ENCODE peak calls at places on chromosomes 3 and 15, in eight cellular contexts. L is thoracic aorta; S is cardiac muscle cell; Y is AG04450; P is psoas muscle; T is CD4-positive, alpha-beta T cell; E is heart right ventricle; R is upper lobe of right lung. I is an unnamed sample.

GRCh38 chr15:101773496-101774100 is 29.7 kb upstream of the OR4F6 start:
- DNase-seq in L (no peak), S (peak), Y (no peak), P (no peak), T (no peak), E (no peak), R (no peak), I (no peak)

GRCh38 chr3:50220109-50220508 is 15.0 kb downstream of the SLC38A3 start:
- DNase-seq in L (no peak), S (no peak), Y (no peak), P (no peak), T (no peak), E (no peak), R (no peak), I (no peak)

GRCh38 chr3:61848885-61849284 is 287.5 kb downstream of the PTPRG start:
- DNase-seq in L (no peak), S (no peak), Y (no peak), P (no peak), T (no peak), E (peak), R (no peak), I (no peak)

GRCh38 chr15:99423186-99424130 is 142.3 kb upstream of the MEF2A start:
- DNase-seq in L (no peak), S (no peak), Y (no peak), P (no peak), T (no peak), E (no peak), R (peak), I (no peak)

GRCh38 chr15:23472678-23473077 is 25.6 kb upstream of the GOLGA6L2 start:
- DNase-seq in L (no peak), S (no peak), Y (no peak), P (no peak), T (no peak), E (no peak), R (no peak), I (no peak)

GRCh38 chr3:19799115-19799514 is 134.9 kb downstream of the EFHB start:
- DNase-seq in L (no peak), S (no peak), Y (no peak), P (no peak), T (no peak), E (no peak), R (no peak), I (no peak)

GRCh38 chr15:55230051-55230670 is 33.4 kb upstream of the RSL24D1 start:
- DNase-seq in L (no peak), S (no peak), Y (no peak), P (no peak), T (no peak), E (no peak), R (no peak), I (no peak)

GRCh38 chr3:177960014-177960413 is 576.2 kb upstream of the KCNMB2 start:
- DNase-seq in L (no peak), S (no peak), Y (no peak), P (no peak), T (no peak), E (peak), R (no peak), I (no peak)

GRCh38 chr3:17810759-17811158 is 68.3 kb upstream of the TBC1D5 start:
- DNase-seq in L (no peak), S (no peak), Y (no peak), P (no peak), T (no peak), E (no peak), R (no peak), I (no peak)

GRCh38 chr3:141336672-141337522 is 31.4 kb upstream of the ZBTB38 start:
- DNase-seq in L (no peak), S (no peak), Y (no peak), P (no peak), T (no peak), E (no peak), R (no peak), I (no peak)

GRCh38 chr3:147373301-147373700 is 33.0 kb downstream of the ZIC4 start:
- DNase-seq in L (no peak), S (no peak), Y (no peak), P (no peak), T (no peak), E (no peak), R (no peak), I (no peak)

GRCh38 chr3:102038477-102039142 is 189.3 kb downstream of the NFKBIZ start:
- DNase-seq in L (no peak), S (no peak), Y (no peak), P (no peak), T (no peak), E (no peak), R (no peak), I (no peak)

GRCh38 chr3:110296885-110297284 is 774.7 kb upstream of the NECTIN3 start:
- DNase-seq in L (no peak), S (no peak), Y (no peak), P (no peak), T (no peak), E (no peak), R (no peak), I (no peak)

GRCh38 chr15:28899061-28899738 is 13.4 kb downstream of the APBA2 start:
- DNase-seq in L (no peak), S (no peak), Y (no peak), P (no peak), T (no peak), E (no peak), R (peak), I (no peak)

GRCh38 chr3:127722104-127722784 is 49.5 kb downstream of the ABTB1 start:
- DNase-seq in L (no peak), S (no peak), Y (no peak), P (no peak), T (no peak), E (no peak), R (no peak), I (no peak)

GRCh38 chr3:51340311-51340829 is 44.7 kb upstream of the MANF start:
- DNase-seq in L (no peak), S (no peak), Y (peak), P (peak), T (no peak), E (no peak), R (no peak), I (no peak)

GRCh38 chr3:14634763-14635400 is 16.7 kb upstream of the CCDC174 start:
- DNase-seq in L (no peak), S (no peak), Y (no peak), P (no peak), T (no peak), E (no peak), R (no peak), I (no peak)

GRCh38 chr15:99322643-99323405 is 71.5 kb downstream of the LRRC28 start:
- DNase-seq in L (no peak), S (no peak), Y (no peak), P (no peak), T (no peak), E (no peak), R (no peak), I (no peak)

GRCh38 chr15:100016632-100017031 is 283.4 kb upstream of the LYSMD4 start:
- DNase-seq in L (no peak), S (no peak), Y (no peak), P (no peak), T (no peak), E (no peak), R (no peak), I (no peak)

GRCh38 chr3:94249491-94250079 is 186.7 kb downstream of the NSUN3 start:
- DNase-seq in L (no peak), S (peak), Y (peak), P (peak), T (peak), E (peak), R (peak), I (no peak)

GRCh38 chr3:151283907-151284461 is 5.6 kb upstream of the P2RY14 start:
- DNase-seq in L (no peak), S (no peak), Y (peak), P (no peak), T (no peak), E (peak), R (no peak), I (no peak)

GRCh38 chr3:8712045-8712870 is 21.3 kb upstream of the CAV3 start:
- DNase-seq in L (no peak), S (no peak), Y (no peak), P (no peak), T (no peak), E (no peak), R (no peak), I (no peak)

GRCh38 chr3:100465871-100466777 is 26.3 kb upstream of the TMEM45A start:
- DNase-seq in L (no peak), S (no peak), Y (no peak), P (no peak), T (no peak), E (no peak), R (no peak), I (no peak)

GRCh38 chr3:100560426-100560825 is 49.0 kb upstream of the ADGRG7 start:
- DNase-seq in L (no peak), S (no peak), Y (no peak), P (no peak), T (no peak), E (no peak), R (no peak), I (no peak)

GRCh38 chr3:197485143-197485542 is 70.6 kb downstream of the BDH1 start:
- DNase-seq in L (no peak), S (no peak), Y (no peak), P (no peak), T (no peak), E (no peak), R (no peak), I (no peak)

GRCh38 chr3:33194303-33194702 is 24.3 kb downstream of the SUSD5 start:
- DNase-seq in L (no peak), S (no peak), Y (no peak), P (no peak), T (no peak), E (no peak), R (no peak), I (no peak)

GRCh38 chr15:101127503-101128076 is 124.3 kb downstream of the CHSY1 start:
- DNase-seq in L (peak), S (no peak), Y (peak), P (peak), T (peak), E (peak), R (no peak), I (peak)

GRCh38 chr3:15330031-15330596 is 2.3 kb downstream of the SH3BP5 start:
- DNase-seq in L (peak), S (no peak), Y (no peak), P (peak), T (no peak), E (peak), R (no peak), I (no peak)

GRCh38 chr3:105473521-105474223 is 107.0 kb downstream of the ALCAM start:
- DNase-seq in L (no peak), S (peak), Y (peak), P (no peak), T (no peak), E (no peak), R (no peak), I (no peak)

GRCh38 chr15:88344786-88345185 is 88.2 kb upstream of the NTRK3 start:
- DNase-seq in L (no peak), S (no peak), Y (no peak), P (no peak), T (no peak), E (no peak), R (no peak), I (no peak)

GRCh38 chr3:132662212-132662611 is 2.1 kb downstream of the UBA5 start:
- DNase-seq in L (no peak), S (no peak), Y (no peak), P (no peak), T (no peak), E (no peak), R (no peak), I (no peak)

GRCh38 chr3:114596147-114596546 is 302.3 kb downstream of the TIGIT start:
- DNase-seq in L (no peak), S (no peak), Y (no peak), P (no peak), T (no peak), E (no peak), R (no peak), I (no peak)

GRCh38 chr3:82053236-82053635 is 291.8 kb upstream of the GBE1 start:
- DNase-seq in L (no peak), S (no peak), Y (no peak), P (no peak), T (no peak), E (no peak), R (no peak), I (no peak)

GRCh38 chr15:68042156-68042854 is 11.8 kb upstream of the PIAS1 start:
- DNase-seq in L (no peak), S (no peak), Y (no peak), P (no peak), T (no peak), E (no peak), R (no peak), I (no peak)
- H3K27ac ChIP-seq in L (no peak), S (no peak), Y (no peak), P (no peak), T (no peak), E (no peak), R (no peak), I (no peak)

GRCh38 chr15:73051402-73051810 is 857 bp upstream of the NEO1 start:
- DNase-seq in L (no peak), S (no peak), Y (no peak), P (peak), T (no peak), E (no peak), R (peak), I (peak)
- H3K27ac ChIP-seq in L (peak), S (peak), Y (no peak), P (peak), T (no peak), E (peak), R (peak), I (peak)

DNA sequence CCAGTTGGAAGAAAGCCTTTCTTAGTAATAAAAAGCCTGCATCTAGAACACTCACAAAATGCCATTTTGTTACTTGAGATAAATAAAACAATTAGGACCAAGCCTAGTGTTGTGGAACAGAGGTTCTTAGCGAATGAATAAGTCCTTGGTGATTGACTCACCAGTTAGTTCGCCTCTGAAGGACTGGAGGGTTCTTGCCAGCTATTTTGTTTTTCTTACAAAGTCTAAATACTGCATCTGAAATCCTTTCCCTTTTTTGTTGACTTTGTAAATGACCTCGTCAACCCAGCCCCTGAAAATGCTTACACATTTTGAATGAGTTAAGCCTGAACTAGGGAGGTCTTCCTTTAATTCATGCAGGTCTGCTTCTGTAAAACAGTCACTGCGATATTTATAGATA is 45.1 kb upstream of the SACM1L start:
- DNase-seq in L (no peak), S (no peak), Y (peak), P (no peak), T (no peak), E (no peak), R (no peak), I (no peak)
- H3K27ac ChIP-seq in L (peak), S (no peak), Y (peak), P (peak), T (no peak), E (peak), R (peak), I (no peak)

GRCh38 chr3:53250881-53251605 is 4.8 kb downstream of the TKT start:
- DNase-seq in L (no peak), S (no peak), Y (no peak), P (no peak), T (no peak), E (no peak), R (no peak), I (no peak)
- H3K27ac ChIP-seq in L (peak), S (no peak), Y (no peak), P (no peak), T (no peak), E (peak), R (peak), I (no peak)

DNA sequence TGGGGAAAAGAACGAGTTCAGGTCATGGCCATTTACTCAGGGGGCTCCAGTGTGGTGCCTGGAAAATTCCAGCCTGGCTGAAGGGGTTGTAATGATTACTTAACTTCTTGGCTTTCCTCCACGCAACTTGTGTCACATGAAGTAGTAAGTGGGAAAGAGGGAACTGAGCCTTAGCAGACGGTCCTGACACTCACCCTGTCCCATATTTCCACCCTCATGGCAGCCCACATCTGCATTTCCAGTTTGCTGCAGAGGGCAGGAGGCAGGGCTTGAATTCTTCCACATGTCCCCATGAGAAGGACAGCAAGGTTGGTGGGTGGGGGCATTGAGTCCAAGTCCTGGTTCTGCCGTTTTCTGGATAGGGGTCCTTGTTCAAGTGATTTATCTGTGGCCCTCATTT is 7.8 kb upstream of the CAMP start:
- DNase-seq in L (no peak), S (no peak), Y (no peak), P (peak), T (no peak), E (peak), R (peak), I (peak)
- H3K27ac ChIP-seq in L (peak), S (no peak), Y (no peak), P (peak), T (no peak), E (peak), R (peak), I (no peak)

DNA sequence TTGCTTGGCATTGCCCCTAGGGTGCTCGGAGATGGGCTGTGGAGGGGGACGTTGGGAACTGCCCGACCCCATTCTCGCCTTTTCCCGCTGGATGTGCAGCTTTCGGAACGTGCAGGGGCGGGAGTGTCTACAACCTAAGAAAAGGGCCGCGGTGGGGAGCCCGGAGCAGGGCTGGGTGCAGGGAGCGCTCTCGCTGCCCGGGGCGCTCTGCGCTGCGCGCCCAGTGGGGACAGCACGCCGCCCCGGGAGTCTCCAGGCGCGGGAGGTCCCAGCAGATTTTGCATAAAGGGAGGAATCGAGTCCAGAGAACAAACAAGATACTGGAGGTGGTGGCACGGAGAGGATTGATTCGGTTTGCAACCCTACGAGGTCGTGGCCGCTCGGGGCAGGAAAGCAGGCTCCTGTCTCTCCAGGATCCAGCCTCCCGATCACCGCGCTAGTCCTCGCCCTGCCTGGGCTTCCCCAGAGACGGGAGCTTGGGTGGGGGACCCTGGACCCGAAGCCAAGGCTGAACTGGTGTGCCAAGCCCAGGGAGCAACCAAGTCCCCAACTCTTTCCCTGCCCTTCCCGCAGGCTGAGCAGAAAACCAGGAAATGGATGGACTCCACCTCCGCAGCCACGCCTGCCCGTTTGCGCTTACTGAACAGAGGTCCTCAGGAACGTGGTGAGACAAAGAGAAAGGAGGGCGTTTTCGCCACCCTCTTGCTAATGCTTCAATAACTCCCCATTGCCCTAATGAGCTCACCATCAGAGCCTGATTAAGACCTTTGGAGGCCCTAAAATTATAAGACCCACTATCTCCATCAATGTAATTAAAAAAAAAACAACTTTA is 59.7 kb downstream of the NOX5 start:
- DNase-seq in L (no peak), S (peak), Y (no peak), P (peak), T (no peak), E (peak), R (peak), I (no peak)
- H3K27ac ChIP-seq in L (no peak), S (no peak), Y (no peak), P (no peak), T (no peak), E (peak), R (peak), I (no peak)